ENCODE peak calls at places on chromosomes 3 and 15, in six cellular contexts. One of them, this sample, is unnamed.

GRCh38 chr3:146469206-146470017 is at the start of gene PLSCR2:
- DNase-seq in ovary: peak
- DNase-seq in AG10803: no peak
- DNase-seq in mesothelial cell of epicardium: no peak
- DNase-seq in A549: peak
- DNase-seq in endothelial cell: peak
- DNase-seq in this sample: peak

GRCh38 chr15:28957606-28958498 is 72.1 kb downstream of the APBA2 start:
- DNase-seq in mesothelial cell of epicardium: no peak
- DNase-seq in endothelial cell: no peak
- DNase-seq in ovary: no peak
- DNase-seq in AG10803: no peak
- DNase-seq in A549: no peak
- DNase-seq in this sample: no peak

GRCh38 chr3:57409471-57409870 is 117.0 kb upstream of the ASB14 start:
- DNase-seq in A549: no peak
- DNase-seq in endothelial cell: no peak
- DNase-seq in ovary: no peak
- DNase-seq in AG10803: no peak
- DNase-seq in mesothelial cell of epicardium: no peak
- DNase-seq in this sample: no peak

GRCh38 chr15:40633178-40633577 is 39.1 kb downstream of the KNL1 start:
- DNase-seq in AG10803: peak
- DNase-seq in ovary: no peak
- DNase-seq in endothelial cell: no peak
- DNase-seq in mesothelial cell of epicardium: no peak
- DNase-seq in A549: peak
- DNase-seq in this sample: no peak

GRCh38 chr15:87610366-87610765 is 646.2 kb downstream of the NTRK3 start:
- DNase-seq in mesothelial cell of epicardium: no peak
- DNase-seq in endothelial cell: no peak
- DNase-seq in AG10803: no peak
- DNase-seq in A549: no peak
- DNase-seq in ovary: no peak
- DNase-seq in this sample: no peak

GRCh38 chr15:76968310-76968709 is 26.6 kb upstream of the PSTPIP1 start:
- DNase-seq in ovary: no peak
- DNase-seq in endothelial cell: no peak
- DNase-seq in AG10803: peak
- DNase-seq in A549: no peak
- DNase-seq in mesothelial cell of epicardium: no peak
- DNase-seq in this sample: no peak

GRCh38 chr3:46974421-46975227 is 1.9 kb downstream of the CCDC12 start:
- DNase-seq in mesothelial cell of epicardium: no peak
- DNase-seq in A549: no peak
- DNase-seq in AG10803: no peak
- DNase-seq in ovary: no peak
- DNase-seq in endothelial cell: no peak
- DNase-seq in this sample: no peak

GRCh38 chr15:31172606-31173005 is 71.1 kb upstream of the TRPM1 start:
- DNase-seq in mesothelial cell of epicardium: no peak
- DNase-seq in endothelial cell: no peak
- DNase-seq in ovary: no peak
- DNase-seq in A549: no peak
- DNase-seq in AG10803: no peak
- DNase-seq in this sample: no peak

GRCh38 chr3:52452570-52453221 is 1.1 kb downstream of the TNNC1 start:
- DNase-seq in A549: no peak
- DNase-seq in ovary: peak
- DNase-seq in AG10803: no peak
- DNase-seq in mesothelial cell of epicardium: no peak
- DNase-seq in endothelial cell: no peak
- DNase-seq in this sample: no peak

DNA sequence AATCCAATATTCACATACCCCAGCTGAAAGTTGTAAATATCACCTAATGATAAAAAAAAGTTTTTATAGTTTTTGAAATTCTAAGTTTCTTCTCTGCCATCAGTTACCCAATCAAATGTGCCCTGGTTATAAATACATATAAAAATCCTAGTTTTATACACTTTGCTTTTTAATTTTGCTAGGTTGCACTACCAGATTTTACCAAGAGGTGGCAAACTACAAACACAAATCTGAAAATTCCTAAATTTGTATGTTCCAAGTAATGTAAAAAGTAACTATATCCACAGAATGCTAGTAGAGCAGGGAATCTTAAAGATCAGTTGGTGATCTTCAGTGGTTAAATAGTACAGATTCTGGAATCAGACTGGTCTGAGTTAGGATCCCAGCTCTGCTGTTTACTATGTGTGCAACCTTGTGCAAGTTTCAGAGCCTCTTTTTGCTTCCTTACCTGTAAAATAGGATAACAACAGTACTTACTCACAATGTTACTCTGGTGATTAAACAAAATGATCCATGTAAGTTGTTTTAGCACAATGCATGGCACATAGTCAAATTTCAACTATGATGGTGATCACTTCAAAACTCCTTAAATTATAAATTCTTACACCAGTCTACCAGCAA is 11.0 kb downstream of the TRPM7 start:
- DNase-seq in AG10803: peak
- DNase-seq in A549: peak
- DNase-seq in endothelial cell: no peak
- DNase-seq in mesothelial cell of epicardium: no peak
- DNase-seq in ovary: no peak
- DNase-seq in this sample: peak
- TF ChIP-seq CTCF in AG10803: peak
- TF ChIP-seq CTCF in A549: peak
- TF ChIP-seq CTCF in endothelial cell: peak
- TF ChIP-seq CTCF in mesothelial cell of epicardium: peak
- TF ChIP-seq CTCF in ovary: peak
- TF ChIP-seq CTCF in this sample: peak

GRCh38 chr3:157159037-157159761 is 748 bp downstream of the CCNL1 start:
- DNase-seq in AG10803: peak
- DNase-seq in A549: peak
- DNase-seq in mesothelial cell of epicardium: peak
- DNase-seq in endothelial cell: peak
- DNase-seq in ovary: peak
- DNase-seq in this sample: peak
- TF ChIP-seq CTCF in AG10803: peak
- TF ChIP-seq CTCF in A549: no peak
- TF ChIP-seq CTCF in mesothelial cell of epicardium: no peak
- TF ChIP-seq CTCF in endothelial cell: no peak
- TF ChIP-seq CTCF in ovary: no peak
- TF ChIP-seq CTCF in this sample: no peak

GRCh38 chr15:67384761-67385160 is 130.2 kb downstream of the IQCH start:
- DNase-seq in A549: no peak
- DNase-seq in mesothelial cell of epicardium: no peak
- DNase-seq in endothelial cell: no peak
- DNase-seq in AG10803: no peak
- DNase-seq in ovary: no peak
- DNase-seq in this sample: no peak

GRCh38 chr15:67381416-67382045 is 126.9 kb downstream of the IQCH start:
- DNase-seq in AG10803: no peak
- DNase-seq in endothelial cell: no peak
- DNase-seq in mesothelial cell of epicardium: no peak
- DNase-seq in ovary: no peak
- DNase-seq in A549: no peak
- DNase-seq in this sample: no peak

GRCh38 chr15:67385971-67386370 is 131.4 kb downstream of the IQCH start:
- DNase-seq in ovary: no peak
- DNase-seq in AG10803: no peak
- DNase-seq in A549: no peak
- DNase-seq in mesothelial cell of epicardium: no peak
- DNase-seq in endothelial cell: no peak
- DNase-seq in this sample: no peak

GRCh38 chr15:67382723-67383122 is 128.1 kb downstream of the IQCH start:
- DNase-seq in ovary: no peak
- DNase-seq in AG10803: no peak
- DNase-seq in mesothelial cell of epicardium: no peak
- DNase-seq in A549: no peak
- DNase-seq in endothelial cell: no peak
- DNase-seq in this sample: no peak

GRCh38 chr15:67383903-67384302 is 129.3 kb downstream of the IQCH start:
- DNase-seq in AG10803: peak
- DNase-seq in endothelial cell: no peak
- DNase-seq in mesothelial cell of epicardium: no peak
- DNase-seq in A549: peak
- DNase-seq in ovary: no peak
- DNase-seq in this sample: no peak
- TF ChIP-seq CTCF in AG10803: no peak
- TF ChIP-seq CTCF in endothelial cell: no peak
- TF ChIP-seq CTCF in mesothelial cell of epicardium: no peak
- TF ChIP-seq CTCF in A549: peak
- TF ChIP-seq CTCF in ovary: no peak
- TF ChIP-seq CTCF in this sample: no peak

GRCh38 chr15:89356634-89357298 is 22.1 kb upstream of the POLG start:
- DNase-seq in ovary: no peak
- DNase-seq in endothelial cell: no peak
- DNase-seq in mesothelial cell of epicardium: no peak
- DNase-seq in AG10803: no peak
- DNase-seq in A549: peak
- DNase-seq in this sample: peak
- TF ChIP-seq CTCF in ovary: no peak
- TF ChIP-seq CTCF in endothelial cell: peak
- TF ChIP-seq CTCF in mesothelial cell of epicardium: no peak
- TF ChIP-seq CTCF in AG10803: peak
- TF ChIP-seq CTCF in A549: peak
- TF ChIP-seq CTCF in this sample: peak

GRCh38 chr3:50610992-50611463 is 546 bp downstream of the CISH start:
- DNase-seq in AG10803: no peak
- DNase-seq in A549: no peak
- DNase-seq in ovary: no peak
- DNase-seq in mesothelial cell of epicardium: no peak
- DNase-seq in endothelial cell: no peak
- DNase-seq in this sample: no peak

GRCh38 chr3:50612234-50612972 is 829 bp upstream of the CISH start:
- DNase-seq in AG10803: no peak
- DNase-seq in ovary: peak
- DNase-seq in mesothelial cell of epicardium: no peak
- DNase-seq in A549: no peak
- DNase-seq in endothelial cell: no peak
- DNase-seq in this sample: no peak

GRCh38 chr3:50610181-50610971 is 1.2 kb downstream of the CISH start:
- DNase-seq in A549: no peak
- DNase-seq in ovary: peak
- DNase-seq in mesothelial cell of epicardium: peak
- DNase-seq in endothelial cell: no peak
- DNase-seq in AG10803: no peak
- DNase-seq in this sample: peak

GRCh38 chr3:50612973-50613851 is 1.6 kb upstream of the CISH start:
- DNase-seq in endothelial cell: no peak
- DNase-seq in AG10803: no peak
- DNase-seq in ovary: no peak
- DNase-seq in mesothelial cell of epicardium: no peak
- DNase-seq in A549: no peak
- DNase-seq in this sample: no peak

DNA sequence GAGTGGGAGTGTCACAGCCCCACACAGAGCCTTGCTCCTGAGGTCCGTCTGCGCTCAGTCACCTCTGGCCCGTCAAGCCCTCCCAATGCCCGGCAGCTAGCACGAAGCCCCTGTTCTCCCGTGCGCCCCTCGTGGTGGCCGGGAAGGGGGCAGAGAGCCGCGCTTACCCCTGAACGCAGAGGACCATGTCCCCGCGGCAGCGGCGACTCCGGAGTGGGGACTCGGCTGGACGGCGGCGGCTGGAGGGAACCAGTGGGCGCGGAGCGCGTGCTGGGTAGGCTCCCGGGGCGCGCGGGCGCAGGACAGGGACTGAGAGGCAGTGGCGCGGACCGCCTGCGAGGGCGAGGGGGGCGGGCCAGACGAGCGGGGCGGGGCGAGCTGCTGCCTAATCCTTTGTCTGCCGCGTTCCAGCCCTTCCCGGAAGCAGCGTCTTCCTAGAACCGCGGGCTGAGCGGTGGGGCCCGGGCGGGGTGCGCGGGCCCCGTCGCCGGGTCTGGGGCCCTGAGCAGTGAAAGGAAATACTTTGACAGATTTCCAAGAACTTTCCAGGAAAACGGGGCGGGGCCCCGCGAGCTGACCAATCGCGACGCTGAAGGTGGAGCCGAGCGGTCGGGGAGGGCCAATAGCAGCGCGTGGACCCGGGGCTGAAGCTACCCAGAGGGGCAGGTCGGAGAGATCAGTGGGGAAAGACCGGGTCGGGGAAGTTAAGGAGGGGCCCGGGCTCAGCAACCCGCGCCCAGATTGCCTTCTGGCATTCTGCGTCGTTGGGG is at the start of gene CISH:
- DNase-seq in mesothelial cell of epicardium: peak
- DNase-seq in A549: peak
- DNase-seq in ovary: peak
- DNase-seq in AG10803: peak
- DNase-seq in endothelial cell: peak
- DNase-seq in this sample: peak
- TF ChIP-seq CTCF in mesothelial cell of epicardium: peak
- TF ChIP-seq CTCF in A549: peak
- TF ChIP-seq CTCF in ovary: no peak
- TF ChIP-seq CTCF in AG10803: peak
- TF ChIP-seq CTCF in endothelial cell: peak
- TF ChIP-seq CTCF in this sample: peak

DNA sequence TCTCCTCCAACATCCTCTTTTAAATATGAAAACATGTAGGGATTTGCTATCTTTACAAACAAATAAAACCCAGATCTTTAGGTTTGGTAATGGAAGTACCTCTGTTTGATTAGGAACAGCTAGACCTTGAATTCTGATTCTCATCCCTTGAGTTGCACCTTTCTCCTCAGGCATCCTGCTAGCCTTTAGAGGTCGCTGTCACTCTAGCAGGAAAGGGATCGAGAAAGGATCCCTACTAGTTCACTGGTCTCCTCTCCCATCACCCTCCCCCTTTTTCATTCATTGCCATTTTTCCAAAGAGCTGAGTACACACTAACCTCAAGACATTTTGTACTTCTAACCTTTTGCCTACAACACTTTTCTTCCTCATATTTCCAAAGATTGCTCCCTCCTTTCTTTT is 569.8 kb downstream of the RBMS3 start:
- DNase-seq in A549: peak
- DNase-seq in mesothelial cell of epicardium: no peak
- DNase-seq in endothelial cell: no peak
- DNase-seq in AG10803: no peak
- DNase-seq in ovary: no peak
- DNase-seq in this sample: no peak
- TF ChIP-seq CTCF in A549: no peak
- TF ChIP-seq CTCF in mesothelial cell of epicardium: no peak
- TF ChIP-seq CTCF in endothelial cell: no peak
- TF ChIP-seq CTCF in AG10803: no peak
- TF ChIP-seq CTCF in ovary: no peak
- TF ChIP-seq CTCF in this sample: no peak

This sample was measured in Calu3.